ENCODE peak calls at places on chromosomes 12 and 14, in eight cellular contexts. H, T, M, R, K, W, Y and L are unnamed samples.

GRCh38 chr12:89345830-89346740 is 6.2 kb downstream of the DUSP6 start:
- DNase-seq in R (no peak), M (no peak), K (no peak), Y (peak; percentile 93), T (peak; percentile 75), W (peak; percentile 80), H (no peak), L (peak; percentile 94)

GRCh38 chr12:124542021-124542941 is 25.1 kb downstream of the NCOR2 start:
- DNase-seq in H (no peak), R (no peak), T (no peak), Y (peak; percentile 58), K (no peak), W (no peak), M (no peak), L (no peak)

GRCh38 chr14:76546426-76547221 is 170.7 kb downstream of the ESRRB start:
- DNase-seq in T (no peak), K (peak; percentile 39), W (no peak), M (no peak), R (no peak), Y (peak; percentile 45), H (peak; percentile 82), L (peak; percentile 34)

GRCh38 chr14:101736585-101736984 is 24.9 kb upstream of the PPP2R5C start:
- DNase-seq in W (no peak), R (no peak), T (no peak), M (no peak), Y (no peak), K (no peak), H (no peak), L (no peak)

GRCh38 chr12:63400746-63401145 is 249.7 kb upstream of the AVPR1A start:
- DNase-seq in R (no peak), T (no peak), H (no peak), Y (peak; percentile 80), K (peak; percentile 32), M (no peak), W (no peak), L (no peak)

GRCh38 chr12:107670999-107671643 is 14.5 kb upstream of the PWP1 start:
- DNase-seq in T (peak; percentile 58), W (no peak), R (no peak), K (no peak), M (no peak), H (peak; percentile 45), Y (peak; percentile 5), L (peak; percentile 34)

GRCh38 chr12:98355322-98355721 is 160.1 kb upstream of the TMPO start:
- DNase-seq in Y (no peak), W (no peak), M (no peak), K (peak; percentile 74), R (no peak), H (peak; percentile 28), T (no peak), L (no peak)

GRCh38 chr12:46915861-46916260 is 90.1 kb upstream of the SLC38A4 start:
- DNase-seq in Y (no peak), M (no peak), R (no peak), W (no peak), T (no peak), H (no peak), K (no peak), L (no peak)

GRCh38 chr12:87348071-87348470 is 681.1 kb downstream of the C12orf50 start:
- DNase-seq in T (no peak), W (no peak), H (no peak), R (no peak), M (no peak), Y (peak; percentile 5), K (no peak), L (no peak)

GRCh38 chr12:127422935-127423585 is 843.9 kb upstream of the TMEM132C start:
- DNase-seq in H (no peak), W (no peak), T (no peak), Y (no peak), R (no peak), M (no peak), K (no peak), L (no peak)

GRCh38 chr14:80959448-80960006 is 4.1 kb downstream of the TSHR start:
- DNase-seq in W (no peak), H (peak; percentile 78), T (no peak), R (no peak), K (no peak), M (no peak), Y (no peak), L (peak; percentile 99)

GRCh38 chr12:31234955-31235867 is 90.7 kb downstream of the SINHCAF start:
- DNase-seq in R (peak; percentile 32), T (peak; percentile 77), K (peak; percentile 18), Y (peak; percentile 83), M (no peak), H (peak; percentile 92), W (peak; percentile 44), L (peak; percentile 10)

GRCh38 chr12:114769634-114770033 is 85.7 kb upstream of the TBX3 start:
- DNase-seq in R (no peak), W (no peak), K (no peak), H (no peak), Y (no peak), M (no peak), T (no peak), L (no peak)

GRCh38 chr14:99679543-99679942 is 4.6 kb upstream of the CYP46A1 start:
- DNase-seq in M (no peak), W (no peak), K (no peak), Y (no peak), T (no peak), H (no peak), R (no peak), L (no peak)

GRCh38 chr14:61525293-61526011 is 169.9 kb upstream of the HIF1A start:
- DNase-seq in Y (peak; percentile 53), R (no peak), M (no peak), W (peak; percentile 70), K (peak; percentile 86), T (no peak), H (no peak), L (no peak)

GRCh38 chr14:99698236-99698635 is 14.1 kb downstream of the CYP46A1 start:
- DNase-seq in H (no peak), K (no peak), W (no peak), R (no peak), Y (no peak), M (no peak), T (no peak), L (no peak)

GRCh38 chr12:102120886-102121285 is 903 bp downstream of the PARPBP start:
- DNase-seq in M (no peak), W (no peak), H (peak; percentile 60), R (no peak), Y (peak; percentile 68), T (no peak), K (peak; percentile 32), L (peak; percentile 51)

GRCh38 chr14:21106506-21107359 is 5.9 kb downstream of the TMEM253 start:
- DNase-seq in M (peak; percentile 64), T (no peak), W (peak; percentile 84), H (peak; percentile 82), K (peak; percentile 57), R (peak; percentile 29), Y (peak; percentile 71), L (peak; percentile 78)

GRCh38 chr12:83110424-83110823 is 423.7 kb downstream of the TMTC2 start:
- DNase-seq in M (no peak), R (no peak), H (no peak), K (no peak), T (no peak), Y (no peak), W (no peak), L (no peak)

GRCh38 chr12:27781680-27782079 is 1.6 kb upstream of the MANSC4 start:
- DNase-seq in M (no peak), K (no peak), R (no peak), H (no peak), W (no peak), Y (no peak), T (no peak), L (no peak)

GRCh38 chr14:41062826-41063225 is 543.9 kb upstream of the LRFN5 start:
- DNase-seq in T (no peak), K (peak; percentile 13), M (no peak), R (no peak), H (no peak), W (no peak), Y (no peak), L (no peak)